ENCODE peak calls at places on chromosomes 4 and X, in nine cellular contexts. I is CD8-positive, alpha-beta T cell; A is endothelial cell of umbilical vein; Y is MM.1S; R is RWPE2; Q is cardiac fibroblast; X is AG09309; E is fibroblast of the aortic adventitia; B is HCT116. T is an unnamed sample.

GRCh38 chr4:2879026-2879425 is 35.4 kb downstream of the ADD1 start:
- DNase-seq in I (no peak), A (no peak), Y (no peak), R (no peak), Q (no peak), X (no peak), E (no peak), B (no peak), T (no peak)

GRCh38 chrX:28988246-28988645 is 401.0 kb downstream of the IL1RAPL1 start:
- DNase-seq in I (no peak), A (no peak), Y (no peak), R (no peak), Q (no peak), X (no peak), E (no peak), B (no peak), T (no peak)

GRCh38 chrX:18424482-18425198 is 768 bp upstream of the CDKL5 start:
- DNase-seq in I (peak), A (peak), Y (peak), R (no peak), Q (peak), X (no peak), E (peak), B (no peak), T (no peak)

GRCh38 chr4:173821851-173822250 is 291.8 kb upstream of the HAND2 start:
- DNase-seq in I (no peak), A (no peak), Y (no peak), R (no peak), Q (no peak), X (peak), E (no peak), B (no peak), T (no peak)

GRCh38 chr4:14837860-14838259 is 164.4 kb upstream of the CPEB2 start:
- DNase-seq in I (no peak), A (no peak), Y (no peak), R (no peak), Q (no peak), X (no peak), E (no peak), B (no peak), T (no peak)

GRCh38 chr4:163107754-163108153 is 58.9 kb downstream of the NAF1 start:
- DNase-seq in I (no peak), A (peak), Y (peak), R (no peak), Q (peak), X (no peak), E (peak), B (peak), T (no peak)

GRCh38 chr4:183348706-183349659 is 26.8 kb upstream of the CLDN24 start:
- DNase-seq in I (no peak), A (peak), Y (no peak), R (no peak), Q (peak), X (peak), E (peak), B (no peak), T (peak)

GRCh38 chr4:52657630-52658501 is 1.2 kb downstream of the USP46 start:
- DNase-seq in I (no peak), A (peak), Y (no peak), R (no peak), Q (peak), X (no peak), E (peak), B (peak), T (no peak)

GRCh38 chrX:111071542-111072277 is 24.3 kb upstream of the PAK3 start:
- DNase-seq in I (no peak), A (no peak), Y (no peak), R (no peak), Q (no peak), X (no peak), E (no peak), B (no peak), T (no peak)

GRCh38 chr4:184288451-184289178 is 70.9 kb upstream of the ENPP6 start:
- DNase-seq in I (no peak), A (no peak), Y (peak), R (no peak), Q (no peak), X (no peak), E (no peak), B (no peak), T (no peak)

GRCh38 chr4:165312506-165312905 is 15.0 kb upstream of the MSMO1 start:
- DNase-seq in I (no peak), A (peak), Y (no peak), R (no peak), Q (peak), X (no peak), E (peak), B (no peak), T (no peak)

DNA sequence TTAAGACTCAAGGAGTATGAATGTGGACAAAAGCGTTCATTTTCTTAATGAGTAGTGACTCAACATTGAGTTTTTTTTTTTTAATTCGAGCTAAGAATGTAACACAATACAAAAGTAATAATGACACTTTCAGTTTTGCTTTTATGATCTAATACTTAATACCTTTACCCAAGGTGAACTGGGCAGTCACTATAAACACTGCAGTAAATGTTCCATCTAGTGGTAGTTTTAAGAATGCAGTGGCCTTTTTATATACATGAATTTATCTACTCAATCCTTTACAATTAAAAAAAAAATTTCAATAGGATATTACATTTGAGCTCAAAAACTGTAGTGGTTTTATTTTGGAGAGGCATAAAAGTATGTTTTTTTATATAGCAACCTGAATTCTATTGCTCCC is 33.9 kb downstream of the PDK3 start:
- DNase-seq in I (no peak), A (peak), Y (peak), R (no peak), Q (peak), X (no peak), E (peak), B (no peak), T (no peak)
- TF ChIP-seq CTCF in I (peak), A (no peak), Y (peak), R (peak), Q (peak), X (peak), E (peak), B (peak), T (peak)

GRCh38 chr4:130092187-130093015 is 996.4 kb downstream of the C4orf33 start:
- DNase-seq in I (no peak), A (no peak), Y (no peak), R (no peak), Q (no peak), X (no peak), E (no peak), B (no peak), T (no peak)

DNA sequence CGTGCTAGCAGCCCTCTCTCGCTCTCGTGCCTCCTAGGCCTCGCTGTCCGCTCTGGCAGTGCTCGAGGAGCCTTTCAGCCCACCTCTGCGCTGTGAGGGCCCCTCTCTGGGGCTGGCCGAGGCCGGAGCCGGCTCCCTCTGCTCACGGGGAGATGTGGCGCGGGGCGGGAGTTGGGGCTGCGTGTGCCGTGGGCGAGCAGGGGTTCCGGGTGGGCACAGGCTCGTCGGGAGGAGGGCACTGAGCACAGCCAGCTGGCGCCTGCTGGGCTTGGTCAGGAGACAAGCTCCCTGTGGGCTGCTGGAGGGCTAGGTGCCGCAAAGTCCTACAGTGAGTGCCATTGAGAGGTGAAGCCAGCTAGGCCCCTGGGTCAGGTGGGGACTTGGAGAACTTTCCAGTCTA is 994.5 kb downstream of the C4orf33 start:
- DNase-seq in I (no peak), A (no peak), Y (no peak), R (no peak), Q (no peak), X (no peak), E (no peak), B (no peak), T (no peak)
- H3K4me3 ChIP-seq in I (no peak), A (no peak), Y (no peak), R (no peak), Q (no peak), X (no peak), E (no peak), B (no peak), T (no peak)

GRCh38 chr4:37073226-37073840 is 171.2 kb upstream of the NWD2 start:
- DNase-seq in I (no peak), A (no peak), Y (no peak), R (no peak), Q (no peak), X (no peak), E (no peak), B (no peak), T (no peak)

GRCh38 chr4:37066149-37066548 is 178.4 kb upstream of the NWD2 start:
- DNase-seq in I (no peak), A (no peak), Y (no peak), R (no peak), Q (no peak), X (no peak), E (no peak), B (no peak), T (no peak)

DNA sequence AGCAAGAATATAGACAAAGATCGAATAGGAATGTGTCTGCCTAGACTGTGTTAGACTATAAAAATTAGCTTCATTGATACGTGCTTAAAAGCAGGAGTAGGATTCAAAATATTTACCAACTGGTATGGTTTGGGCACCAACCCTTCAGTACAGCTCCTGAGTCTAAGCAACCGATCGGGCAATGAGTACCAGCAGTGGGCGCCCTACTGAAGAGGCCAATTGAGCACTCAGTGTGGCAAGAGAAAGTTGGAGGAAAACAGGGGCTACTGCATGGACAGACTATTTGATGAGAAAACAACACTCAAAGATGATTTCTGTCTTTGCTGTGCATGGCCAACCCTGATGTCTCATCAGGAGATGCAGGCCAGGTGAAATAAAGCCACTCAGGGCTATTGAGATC is 176.0 kb upstream of the NWD2 start:
- DNase-seq in I (no peak), A (no peak), Y (no peak), R (no peak), Q (no peak), X (no peak), E (no peak), B (no peak), T (no peak)
- TF ChIP-seq CTCF in I (no peak), A (no peak), Y (no peak), R (no peak), Q (no peak), X (no peak), E (no peak), B (peak), T (peak)

GRCh38 chr4:74934822-74935326 is 2.0 kb downstream of the PARM1 start:
- DNase-seq in I (no peak), A (no peak), Y (no peak), R (no peak), Q (no peak), X (no peak), E (no peak), B (no peak), T (no peak)
- H3K4me3 ChIP-seq in I (no peak), A (no peak), Y (peak), R (no peak), Q (no peak), X (no peak), E (no peak), B (no peak), T (no peak)

T was measured in kidney epithelial cell.